ENCODE peak calls at places on chromosome 14, in five cellular contexts. One of them, this sample, is unnamed.

GRCh38 chr14:63603749-63604277 is 37.9 kb downstream of the WDR89 start:
- DNase-seq in T-helper 2 cell: no peak
- DNase-seq in endothelial cell: no peak
- DNase-seq in HEK293T: no peak
- DNase-seq in NCI-H460: no peak
- DNase-seq in this sample: no peak

GRCh38 chr14:76696791-76697190 is 64.5 kb upstream of the VASH1 start:
- DNase-seq in T-helper 2 cell: no peak
- DNase-seq in HEK293T: no peak
- DNase-seq in endothelial cell: no peak
- DNase-seq in NCI-H460: no peak
- DNase-seq in this sample: no peak

GRCh38 chr14:101077511-101078074 is 174.1 kb upstream of the RTL1 start:
- DNase-seq in T-helper 2 cell: no peak
- DNase-seq in NCI-H460: no peak
- DNase-seq in HEK293T: no peak
- DNase-seq in endothelial cell: no peak
- DNase-seq in this sample: no peak

GRCh38 chr14:105570482-105570881 is 44.1 kb downstream of the TMEM121 start:
- DNase-seq in NCI-H460: no peak
- DNase-seq in endothelial cell: no peak
- DNase-seq in T-helper 2 cell: no peak
- DNase-seq in HEK293T: no peak
- DNase-seq in this sample: no peak

GRCh38 chr14:101456246-101457159 is 104.8 kb upstream of the DIO3 start:
- DNase-seq in endothelial cell: no peak
- DNase-seq in NCI-H460: no peak
- DNase-seq in HEK293T: no peak
- DNase-seq in T-helper 2 cell: no peak
- DNase-seq in this sample: no peak

GRCh38 chr14:105055736-105056302 is 9.4 kb downstream of the GPR132 start:
- DNase-seq in T-helper 2 cell: no peak
- DNase-seq in NCI-H460: no peak
- DNase-seq in endothelial cell: no peak
- DNase-seq in HEK293T: no peak
- DNase-seq in this sample: no peak

GRCh38 chr14:97458302-97459137 is 661.3 kb downstream of the VRK1 start:
- DNase-seq in endothelial cell: peak
- DNase-seq in NCI-H460: no peak
- DNase-seq in T-helper 2 cell: peak
- DNase-seq in HEK293T: no peak
- DNase-seq in this sample: peak

GRCh38 chr14:90454041-90455000 is 57.5 kb downstream of the CALM1 start:
- DNase-seq in endothelial cell: peak
- DNase-seq in HEK293T: peak
- DNase-seq in T-helper 2 cell: no peak
- DNase-seq in NCI-H460: peak
- DNase-seq in this sample: peak

GRCh38 chr14:68512088-68512487 is 280.8 kb downstream of the ZFP36L1 start:
- DNase-seq in HEK293T: no peak
- DNase-seq in NCI-H460: no peak
- DNase-seq in endothelial cell: no peak
- DNase-seq in T-helper 2 cell: no peak
- DNase-seq in this sample: no peak

GRCh38 chr14:74049886-74050495 is 30.8 kb downstream of the BBOF1 start:
- DNase-seq in HEK293T: no peak
- DNase-seq in endothelial cell: no peak
- DNase-seq in T-helper 2 cell: no peak
- DNase-seq in NCI-H460: no peak
- DNase-seq in this sample: no peak

GRCh38 chr14:95142208-95142607 is 15.1 kb downstream of the DICER1 start:
- DNase-seq in endothelial cell: no peak
- DNase-seq in NCI-H460: no peak
- DNase-seq in T-helper 2 cell: no peak
- DNase-seq in HEK293T: no peak
- DNase-seq in this sample: no peak

GRCh38 chr14:45426685-45427282 is 173.8 kb upstream of the MIS18BP1 start:
- DNase-seq in T-helper 2 cell: no peak
- DNase-seq in HEK293T: peak
- DNase-seq in NCI-H460: peak
- DNase-seq in endothelial cell: no peak
- DNase-seq in this sample: no peak

GRCh38 chr14:65301862-65302539 is 110.5 kb upstream of the FUT8 start:
- DNase-seq in endothelial cell: no peak
- DNase-seq in HEK293T: no peak
- DNase-seq in NCI-H460: no peak
- DNase-seq in T-helper 2 cell: no peak
- DNase-seq in this sample: no peak

GRCh38 chr14:99125616-99126431 is 146.2 kb downstream of the BCL11B start:
- DNase-seq in endothelial cell: peak
- DNase-seq in NCI-H460: no peak
- DNase-seq in HEK293T: no peak
- DNase-seq in T-helper 2 cell: no peak
- DNase-seq in this sample: no peak

GRCh38 chr14:38078393-38078792 is 129.3 kb upstream of the SSTR1 start:
- DNase-seq in T-helper 2 cell: no peak
- DNase-seq in NCI-H460: no peak
- DNase-seq in HEK293T: no peak
- DNase-seq in endothelial cell: no peak
- DNase-seq in this sample: no peak

GRCh38 chr14:36605506-36605857 is 23.1 kb upstream of the NKX2-8 start:
- DNase-seq in HEK293T: no peak
- DNase-seq in T-helper 2 cell: no peak
- DNase-seq in endothelial cell: no peak
- DNase-seq in NCI-H460: no peak
- DNase-seq in this sample: no peak

GRCh38 chr14:76293923-76294322 is 82.0 kb upstream of the ESRRB start:
- DNase-seq in HEK293T: no peak
- DNase-seq in T-helper 2 cell: no peak
- DNase-seq in endothelial cell: no peak
- DNase-seq in NCI-H460: no peak
- DNase-seq in this sample: no peak

GRCh38 chr14:59161571-59162175 is 26.8 kb upstream of the DAAM1 start:
- DNase-seq in NCI-H460: no peak
- DNase-seq in T-helper 2 cell: no peak
- DNase-seq in endothelial cell: no peak
- DNase-seq in HEK293T: no peak
- DNase-seq in this sample: peak

GRCh38 chr14:69358233-69358963 is 39.7 kb downstream of the ERH start:
- DNase-seq in NCI-H460: no peak
- DNase-seq in endothelial cell: no peak
- DNase-seq in HEK293T: no peak
- DNase-seq in T-helper 2 cell: peak
- DNase-seq in this sample: no peak

GRCh38 chr14:74571901-74572828 is 39.9 kb downstream of the LTBP2 start:
- DNase-seq in HEK293T: peak
- DNase-seq in T-helper 2 cell: no peak
- DNase-seq in NCI-H460: peak
- DNase-seq in endothelial cell: no peak
- DNase-seq in this sample: no peak

This sample was measured in right cardiac atrium.